ENCODE peak calls at places on chromosomes 12 and 14, in ten cellular contexts. One of them, this sample, is unnamed. For H3K4me1, the result is how much of the 10 kb centered on the place peaks cover.

GRCh38 chr12:21934173-21934572 is 7.1 kb downstream of the ABCC9 start:
- DNase-seq in pancreas: no peak
- DNase-seq in astrocyte: peak
- DNase-seq in K562: no peak
- DNase-seq in transverse colon: no peak
- DNase-seq in Karpas-422: no peak
- DNase-seq in right atrium auricular region: no peak
- DNase-seq in body of pancreas: no peak
- DNase-seq in breast epithelium: no peak
- DNase-seq in PC-3: peak
- DNase-seq in this sample: no peak

GRCh38 chr14:75861161-75861621 is 120.6 kb downstream of the TGFB3 start:
- DNase-seq in pancreas: no peak
- DNase-seq in astrocyte: peak
- DNase-seq in K562: peak
- DNase-seq in transverse colon: no peak
- DNase-seq in Karpas-422: no peak
- DNase-seq in right atrium auricular region: no peak
- DNase-seq in body of pancreas: peak
- DNase-seq in breast epithelium: no peak
- DNase-seq in PC-3: peak
- DNase-seq in this sample: no peak

GRCh38 chr14:64095620-64096019 is 198.6 kb downstream of the ESR2 start:
- DNase-seq in pancreas: no peak
- DNase-seq in astrocyte: peak
- DNase-seq in K562: no peak
- DNase-seq in transverse colon: no peak
- DNase-seq in Karpas-422: no peak
- DNase-seq in right atrium auricular region: no peak
- DNase-seq in body of pancreas: no peak
- DNase-seq in breast epithelium: no peak
- DNase-seq in PC-3: no peak
- DNase-seq in this sample: no peak

GRCh38 chr12:121184425-121184824 is 25.5 kb upstream of the P2RX4 start:
- DNase-seq in pancreas: no peak
- DNase-seq in astrocyte: no peak
- DNase-seq in K562: no peak
- DNase-seq in transverse colon: no peak
- DNase-seq in Karpas-422: no peak
- DNase-seq in right atrium auricular region: no peak
- DNase-seq in body of pancreas: no peak
- DNase-seq in breast epithelium: no peak
- DNase-seq in PC-3: no peak
- DNase-seq in this sample: no peak

GRCh38 chr12:5708371-5708770 is 236.7 kb downstream of the ANO2 start:
- DNase-seq in pancreas: no peak
- DNase-seq in astrocyte: no peak
- DNase-seq in K562: no peak
- DNase-seq in transverse colon: peak
- DNase-seq in Karpas-422: no peak
- DNase-seq in right atrium auricular region: no peak
- DNase-seq in body of pancreas: no peak
- DNase-seq in breast epithelium: no peak
- DNase-seq in PC-3: no peak
- DNase-seq in this sample: no peak

GRCh38 chr12:108630481-108631207 is 3.0 kb downstream of the SELPLG start:
- DNase-seq in pancreas: no peak
- DNase-seq in astrocyte: peak
- DNase-seq in K562: no peak
- DNase-seq in transverse colon: no peak
- DNase-seq in Karpas-422: peak
- DNase-seq in right atrium auricular region: no peak
- DNase-seq in body of pancreas: no peak
- DNase-seq in breast epithelium: no peak
- DNase-seq in PC-3: peak
- DNase-seq in this sample: no peak

GRCh38 chr12:89179983-89180382 is 172.3 kb downstream of the DUSP6 start:
- DNase-seq in pancreas: no peak
- DNase-seq in astrocyte: peak
- DNase-seq in K562: no peak
- DNase-seq in transverse colon: peak
- DNase-seq in Karpas-422: no peak
- DNase-seq in right atrium auricular region: no peak
- DNase-seq in body of pancreas: peak
- DNase-seq in breast epithelium: no peak
- DNase-seq in PC-3: peak
- DNase-seq in this sample: no peak

GRCh38 chr12:615620-616019 is 47.6 kb downstream of the NINJ2 start:
- DNase-seq in pancreas: no peak
- DNase-seq in astrocyte: no peak
- DNase-seq in K562: no peak
- DNase-seq in transverse colon: no peak
- DNase-seq in Karpas-422: no peak
- DNase-seq in right atrium auricular region: no peak
- DNase-seq in body of pancreas: no peak
- DNase-seq in breast epithelium: no peak
- DNase-seq in PC-3: no peak
- DNase-seq in this sample: no peak

GRCh38 chr12:114476159-114476558 is 70.2 kb upstream of the TBX5 start:
- DNase-seq in pancreas: no peak
- DNase-seq in astrocyte: peak
- DNase-seq in K562: no peak
- DNase-seq in transverse colon: no peak
- DNase-seq in Karpas-422: no peak
- DNase-seq in right atrium auricular region: no peak
- DNase-seq in body of pancreas: no peak
- DNase-seq in breast epithelium: no peak
- DNase-seq in PC-3: peak
- DNase-seq in this sample: no peak

GRCh38 chr12:126747530-126748149 is 1519.3 kb upstream of the TMEM132C start:
- DNase-seq in pancreas: peak
- DNase-seq in astrocyte: peak
- DNase-seq in K562: peak
- DNase-seq in transverse colon: peak
- DNase-seq in Karpas-422: peak
- DNase-seq in right atrium auricular region: no peak
- DNase-seq in body of pancreas: peak
- DNase-seq in breast epithelium: no peak
- DNase-seq in PC-3: peak
- DNase-seq in this sample: no peak

GRCh38 chr12:43099691-43100163 is 452.3 kb downstream of the ADAMTS20 start:
- DNase-seq in pancreas: no peak
- DNase-seq in astrocyte: peak
- DNase-seq in K562: no peak
- DNase-seq in transverse colon: no peak
- DNase-seq in Karpas-422: no peak
- DNase-seq in right atrium auricular region: no peak
- DNase-seq in body of pancreas: no peak
- DNase-seq in breast epithelium: no peak
- DNase-seq in PC-3: no peak
- DNase-seq in this sample: no peak

GRCh38 chr14:101715209-101716076 is 46.1 kb upstream of the PPP2R5C start:
- DNase-seq in pancreas: no peak
- DNase-seq in astrocyte: no peak
- DNase-seq in K562: peak
- DNase-seq in transverse colon: no peak
- DNase-seq in Karpas-422: no peak
- DNase-seq in right atrium auricular region: peak
- DNase-seq in body of pancreas: no peak
- DNase-seq in breast epithelium: no peak
- DNase-seq in PC-3: no peak
- DNase-seq in this sample: peak

GRCh38 chr12:44317651-44318126 is 481.8 kb downstream of the TMEM117 start:
- DNase-seq in pancreas: no peak
- DNase-seq in astrocyte: peak
- DNase-seq in K562: no peak
- DNase-seq in transverse colon: no peak
- DNase-seq in Karpas-422: peak
- DNase-seq in right atrium auricular region: no peak
- DNase-seq in body of pancreas: no peak
- DNase-seq in breast epithelium: no peak
- DNase-seq in PC-3: peak
- DNase-seq in this sample: no peak

GRCh38 chr14:39491134-39491541 is 58.9 kb upstream of the FBXO33 start:
- DNase-seq in pancreas: no peak
- DNase-seq in astrocyte: peak
- DNase-seq in K562: peak
- DNase-seq in transverse colon: no peak
- DNase-seq in Karpas-422: peak
- DNase-seq in right atrium auricular region: no peak
- DNase-seq in body of pancreas: no peak
- DNase-seq in breast epithelium: no peak
- DNase-seq in PC-3: peak
- DNase-seq in this sample: no peak

GRCh38 chr14:92473947-92474535 is 39.5 kb upstream of the RIN3 start:
- DNase-seq in pancreas: no peak
- DNase-seq in astrocyte: peak
- DNase-seq in K562: no peak
- DNase-seq in transverse colon: no peak
- DNase-seq in Karpas-422: no peak
- DNase-seq in right atrium auricular region: no peak
- DNase-seq in body of pancreas: no peak
- DNase-seq in breast epithelium: no peak
- DNase-seq in PC-3: no peak
- DNase-seq in this sample: no peak
- H3K4me1 ChIP-seq in pancreas: under half
- H3K4me1 ChIP-seq in astrocyte: under half
- H3K4me1 ChIP-seq in K562: under half
- H3K4me1 ChIP-seq in transverse colon: under half
- H3K4me1 ChIP-seq in Karpas-422: under half
- H3K4me1 ChIP-seq in right atrium auricular region: under half
- H3K4me1 ChIP-seq in body of pancreas: under half
- H3K4me1 ChIP-seq in breast epithelium: under half
- H3K4me1 ChIP-seq in PC-3: under half
- H3K4me1 ChIP-seq in this sample: under half

DNA sequence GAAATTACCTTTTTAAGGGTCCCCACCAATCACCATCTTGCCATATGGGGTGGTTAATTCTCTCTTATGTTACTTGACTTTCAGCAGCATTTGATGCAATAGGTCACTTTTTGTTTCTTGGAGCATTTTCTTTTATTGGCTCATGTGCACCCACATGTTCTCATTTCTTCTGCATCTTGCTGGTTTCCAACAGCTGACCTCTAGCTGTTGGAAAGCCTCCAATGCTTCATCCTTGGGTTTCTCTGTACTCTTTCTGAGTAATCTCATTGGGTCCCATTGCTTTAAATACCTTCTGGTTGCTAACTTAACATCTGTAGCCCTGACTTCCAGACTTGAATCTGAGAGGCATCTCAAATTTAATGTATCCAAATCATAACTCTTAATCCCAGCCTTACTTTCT is 116.8 kb downstream of the CRADD start:
- DNase-seq in pancreas: no peak
- DNase-seq in astrocyte: peak
- DNase-seq in K562: no peak
- DNase-seq in transverse colon: no peak
- DNase-seq in Karpas-422: no peak
- DNase-seq in right atrium auricular region: no peak
- DNase-seq in body of pancreas: no peak
- DNase-seq in breast epithelium: no peak
- DNase-seq in PC-3: no peak
- DNase-seq in this sample: no peak
- H3K4me1 ChIP-seq in pancreas: under half
- H3K4me1 ChIP-seq in astrocyte: under half
- H3K4me1 ChIP-seq in K562: under half
- H3K4me1 ChIP-seq in transverse colon: under half
- H3K4me1 ChIP-seq in Karpas-422: under half
- H3K4me1 ChIP-seq in right atrium auricular region: under half
- H3K4me1 ChIP-seq in body of pancreas: under half
- H3K4me1 ChIP-seq in breast epithelium: under half
- H3K4me1 ChIP-seq in PC-3: under half
- H3K4me1 ChIP-seq in this sample: under half

GRCh38 chr14:69673578-69674305 is 62.3 kb downstream of the SUSD6 start:
- DNase-seq in pancreas: no peak
- DNase-seq in astrocyte: no peak
- DNase-seq in K562: no peak
- DNase-seq in transverse colon: no peak
- DNase-seq in Karpas-422: peak
- DNase-seq in right atrium auricular region: no peak
- DNase-seq in body of pancreas: peak
- DNase-seq in breast epithelium: no peak
- DNase-seq in PC-3: no peak
- DNase-seq in this sample: no peak

GRCh38 chr14:69674546-69675245 is 63.3 kb downstream of the SUSD6 start:
- DNase-seq in pancreas: no peak
- DNase-seq in astrocyte: no peak
- DNase-seq in K562: no peak
- DNase-seq in transverse colon: no peak
- DNase-seq in Karpas-422: peak
- DNase-seq in right atrium auricular region: no peak
- DNase-seq in body of pancreas: no peak
- DNase-seq in breast epithelium: no peak
- DNase-seq in PC-3: no peak
- DNase-seq in this sample: no peak

GRCh38 chr14:69672372-69672771 is 61.0 kb downstream of the SUSD6 start:
- DNase-seq in pancreas: no peak
- DNase-seq in astrocyte: no peak
- DNase-seq in K562: no peak
- DNase-seq in transverse colon: no peak
- DNase-seq in Karpas-422: peak
- DNase-seq in right atrium auricular region: no peak
- DNase-seq in body of pancreas: no peak
- DNase-seq in breast epithelium: no peak
- DNase-seq in PC-3: no peak
- DNase-seq in this sample: no peak

GRCh38 chr14:69671365-69672050 is 60.1 kb downstream of the SUSD6 start:
- DNase-seq in pancreas: no peak
- DNase-seq in astrocyte: no peak
- DNase-seq in K562: no peak
- DNase-seq in transverse colon: no peak
- DNase-seq in Karpas-422: peak
- DNase-seq in right atrium auricular region: no peak
- DNase-seq in body of pancreas: no peak
- DNase-seq in breast epithelium: no peak
- DNase-seq in PC-3: no peak
- DNase-seq in this sample: no peak

DNA sequence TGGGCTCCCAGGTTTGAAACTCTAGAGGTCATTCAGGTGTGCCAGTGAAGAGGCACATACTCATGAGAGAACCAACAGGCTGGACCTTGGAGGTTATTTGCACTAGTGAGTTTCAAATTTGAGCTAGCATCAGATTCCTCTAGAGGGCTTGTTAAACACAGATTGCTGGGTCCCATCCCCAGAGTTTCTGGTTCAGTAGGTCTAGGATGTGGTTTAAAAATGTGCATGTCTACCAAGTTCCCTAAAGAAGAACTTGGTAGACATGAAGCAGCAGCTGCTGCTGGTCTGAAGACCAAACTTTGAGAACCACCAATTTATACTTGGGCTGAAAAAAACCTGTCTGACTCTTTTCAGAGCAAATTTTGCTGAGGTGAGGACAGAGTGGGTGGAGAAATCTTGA is 61.7 kb downstream of the SUSD6 start:
- DNase-seq in pancreas: no peak
- DNase-seq in astrocyte: no peak
- DNase-seq in K562: no peak
- DNase-seq in transverse colon: no peak
- DNase-seq in Karpas-422: peak
- DNase-seq in right atrium auricular region: no peak
- DNase-seq in body of pancreas: no peak
- DNase-seq in breast epithelium: no peak
- DNase-seq in PC-3: no peak
- DNase-seq in this sample: no peak
- H3K4me1 ChIP-seq in pancreas: under half
- H3K4me1 ChIP-seq in astrocyte: under half
- H3K4me1 ChIP-seq in K562: under half
- H3K4me1 ChIP-seq in transverse colon: under half
- H3K4me1 ChIP-seq in Karpas-422: half or more
- H3K4me1 ChIP-seq in right atrium auricular region: under half
- H3K4me1 ChIP-seq in body of pancreas: half or more
- H3K4me1 ChIP-seq in breast epithelium: under half
- H3K4me1 ChIP-seq in PC-3: under half
- H3K4me1 ChIP-seq in this sample: half or more

GRCh38 chr14:49961270-49962222 is 68.7 kb downstream of the ARF6 start:
- DNase-seq in pancreas: no peak
- DNase-seq in astrocyte: peak
- DNase-seq in K562: no peak
- DNase-seq in transverse colon: no peak
- DNase-seq in Karpas-422: peak
- DNase-seq in right atrium auricular region: peak
- DNase-seq in body of pancreas: no peak
- DNase-seq in breast epithelium: no peak
- DNase-seq in PC-3: peak
- DNase-seq in this sample: no peak
- H3K4me1 ChIP-seq in pancreas: under half
- H3K4me1 ChIP-seq in astrocyte: under half
- H3K4me1 ChIP-seq in K562: under half
- H3K4me1 ChIP-seq in transverse colon: under half
- H3K4me1 ChIP-seq in Karpas-422: half or more
- H3K4me1 ChIP-seq in right atrium auricular region: under half
- H3K4me1 ChIP-seq in body of pancreas: under half
- H3K4me1 ChIP-seq in breast epithelium: under half
- H3K4me1 ChIP-seq in PC-3: under half
- H3K4me1 ChIP-seq in this sample: under half